ENCODE peak calls at places on chromosomes 1 and 21, in five cellular contexts. One of them, this sample, is unnamed.
A peak's percentile ranks its signal among the peaks of the same experiment; 100 is the strongest.

GRCh38 chr1:21437341-21437640 is 2.6 kb upstream of the NBPF3 start:
- DNase-seq in A549: no peak
- DNase-seq in tibial artery: no peak
- DNase-seq in iPS DF 6.9: no peak
- DNase-seq in Caco-2: no peak
- DNase-seq in this sample: no peak

GRCh38 chr21:14382486-14382834 is 486 bp downstream of the HSPA13 start:
- DNase-seq in A549: no peak
- DNase-seq in tibial artery: no peak
- DNase-seq in iPS DF 6.9: no peak
- DNase-seq in Caco-2: peak; percentile 33
- DNase-seq in this sample: no peak

GRCh38 chr1:184541537-184542152 is 154.8 kb downstream of the C1orf21 start:
- DNase-seq in A549: no peak
- DNase-seq in tibial artery: no peak
- DNase-seq in iPS DF 6.9: no peak
- DNase-seq in Caco-2: no peak
- DNase-seq in this sample: no peak

GRCh38 chr1:12549460-12550349 is 68.3 kb downstream of the DHRS3 start:
- DNase-seq in A549: peak; percentile 80
- DNase-seq in tibial artery: peak; percentile 92
- DNase-seq in iPS DF 6.9: no peak
- DNase-seq in Caco-2: peak; percentile 71
- DNase-seq in this sample: no peak

GRCh38 chr21:46665566-46665965 is 30.1 kb downstream of the PRMT2 start:
- DNase-seq in A549: no peak
- DNase-seq in tibial artery: no peak
- DNase-seq in iPS DF 6.9: no peak
- DNase-seq in Caco-2: no peak
- DNase-seq in this sample: no peak

GRCh38 chr1:94634977-94635416 is 93.4 kb upstream of the F3 start:
- DNase-seq in A549: no peak
- DNase-seq in tibial artery: no peak
- DNase-seq in iPS DF 6.9: no peak
- DNase-seq in Caco-2: no peak
- DNase-seq in this sample: no peak

GRCh38 chr21:42319368-42319767 is 4.2 kb upstream of the TFF3 start:
- DNase-seq in A549: no peak
- DNase-seq in tibial artery: no peak
- DNase-seq in iPS DF 6.9: no peak
- DNase-seq in Caco-2: no peak
- DNase-seq in this sample: no peak

GRCh38 chr21:36504067-36505058 is 24.4 kb upstream of the CLDN14 start:
- DNase-seq in A549: peak; percentile 5
- DNase-seq in tibial artery: no peak
- DNase-seq in iPS DF 6.9: peak; percentile 18
- DNase-seq in Caco-2: no peak
- DNase-seq in this sample: no peak

GRCh38 chr1:14945132-14946010 is 208.2 kb upstream of the TMEM51 start:
- DNase-seq in A549: no peak
- DNase-seq in tibial artery: no peak
- DNase-seq in iPS DF 6.9: no peak
- DNase-seq in Caco-2: no peak
- DNase-seq in this sample: no peak

GRCh38 chr1:25996966-25997758 is 701 bp downstream of the PAFAH2 start:
- DNase-seq in A549: no peak
- DNase-seq in tibial artery: peak; percentile 73
- DNase-seq in iPS DF 6.9: no peak
- DNase-seq in Caco-2: peak; percentile 70
- DNase-seq in this sample: no peak

GRCh38 chr1:193799948-193800690 is 613.7 kb upstream of the B3GALT2 start:
- DNase-seq in A549: no peak
- DNase-seq in tibial artery: no peak
- DNase-seq in iPS DF 6.9: no peak
- DNase-seq in Caco-2: no peak
- DNase-seq in this sample: no peak

GRCh38 chr1:32012709-32013385 is 821 bp upstream of the KHDRBS1 start:
- DNase-seq in A549: no peak
- DNase-seq in tibial artery: no peak
- DNase-seq in iPS DF 6.9: no peak
- DNase-seq in Caco-2: no peak
- DNase-seq in this sample: no peak

GRCh38 chr1:169051171-169051570 is 55.3 kb upstream of the ATP1B1 start:
- DNase-seq in A549: no peak
- DNase-seq in tibial artery: no peak
- DNase-seq in iPS DF 6.9: no peak
- DNase-seq in Caco-2: no peak
- DNase-seq in this sample: no peak

GRCh38 chr1:169046671-169047070 is 59.8 kb upstream of the ATP1B1 start:
- DNase-seq in A549: no peak
- DNase-seq in tibial artery: no peak
- DNase-seq in iPS DF 6.9: no peak
- DNase-seq in Caco-2: no peak
- DNase-seq in this sample: no peak

GRCh38 chr1:169048043-169048442 is 58.4 kb upstream of the ATP1B1 start:
- DNase-seq in A549: no peak
- DNase-seq in tibial artery: no peak
- DNase-seq in iPS DF 6.9: no peak
- DNase-seq in Caco-2: no peak
- DNase-seq in this sample: no peak

GRCh38 chr1:169047074-169047473 is 59.4 kb upstream of the ATP1B1 start:
- DNase-seq in A549: no peak
- DNase-seq in tibial artery: no peak
- DNase-seq in iPS DF 6.9: no peak
- DNase-seq in Caco-2: no peak
- DNase-seq in this sample: no peak

GRCh38 chr1:169049258-169049936 is 57.1 kb upstream of the ATP1B1 start:
- DNase-seq in A549: no peak
- DNase-seq in tibial artery: no peak
- DNase-seq in iPS DF 6.9: no peak
- DNase-seq in Caco-2: no peak
- DNase-seq in this sample: no peak
- H3K4me3 ChIP-seq in A549: no peak overlapping the region
- H3K4me3 ChIP-seq in tibial artery: no peak overlapping the region
- H3K4me3 ChIP-seq in iPS DF 6.9: no peak overlapping the region
- H3K4me3 ChIP-seq in Caco-2: no peak overlapping the region
- H3K4me3 ChIP-seq in this sample: no peak overlapping the region

GRCh38 chr1:107939256-107939655 is 25.7 kb downstream of the VAV3 start:
- DNase-seq in A549: no peak
- DNase-seq in tibial artery: no peak
- DNase-seq in iPS DF 6.9: no peak
- DNase-seq in Caco-2: no peak
- DNase-seq in this sample: no peak

GRCh38 chr1:107936498-107937481 is 28.2 kb downstream of the VAV3 start:
- DNase-seq in A549: no peak
- DNase-seq in tibial artery: peak; percentile 37
- DNase-seq in iPS DF 6.9: peak; percentile 55
- DNase-seq in Caco-2: no peak
- DNase-seq in this sample: peak; percentile 9

GRCh38 chr1:107933736-107934135 is 31.2 kb downstream of the VAV3 start:
- DNase-seq in A549: no peak
- DNase-seq in tibial artery: no peak
- DNase-seq in iPS DF 6.9: no peak
- DNase-seq in Caco-2: no peak
- DNase-seq in this sample: no peak

GRCh38 chr1:107934573-107934972 is 30.4 kb downstream of the VAV3 start:
- DNase-seq in A549: no peak
- DNase-seq in tibial artery: no peak
- DNase-seq in iPS DF 6.9: no peak
- DNase-seq in Caco-2: no peak
- DNase-seq in this sample: no peak

DNA sequence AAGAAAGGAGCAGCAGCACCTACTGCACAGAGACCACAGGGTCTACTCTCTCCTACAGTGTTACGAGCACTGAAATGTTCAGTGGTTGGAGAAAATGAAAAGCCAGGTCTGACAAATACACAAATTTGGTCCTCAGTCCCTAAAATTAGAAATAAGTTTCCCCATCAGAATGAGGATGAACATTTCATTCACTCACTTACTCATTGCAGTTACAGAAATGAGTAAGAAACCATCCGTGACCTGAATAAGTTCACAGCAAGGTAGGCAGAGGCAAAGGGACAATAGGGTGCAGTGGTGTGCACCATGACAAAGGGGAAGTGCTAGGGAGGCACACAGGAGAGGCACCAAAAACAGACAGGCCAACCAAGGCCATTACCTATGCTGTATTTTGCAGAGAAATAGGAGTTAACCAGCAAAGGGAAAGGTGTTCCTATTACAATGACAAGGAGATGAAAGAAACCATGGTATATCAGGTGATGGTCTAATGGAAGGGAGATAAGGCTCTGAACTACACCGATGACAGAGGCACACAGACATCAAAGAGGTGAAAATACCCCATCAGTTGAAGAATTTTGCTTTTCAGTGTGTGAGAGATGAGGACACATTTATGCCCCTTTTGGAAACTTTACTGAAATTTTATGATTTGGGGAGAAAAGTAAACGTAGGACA is 29.4 kb downstream of the VAV3 start:
- DNase-seq in A549: no peak
- DNase-seq in tibial artery: no peak
- DNase-seq in iPS DF 6.9: peak; percentile 2
- DNase-seq in Caco-2: no peak
- DNase-seq in this sample: no peak
- H3K4me1 ChIP-seq in A549: no peaks in the 10 kb centered on the region
- H3K4me1 ChIP-seq in tibial artery: peaks cover 7% of the 10 kb centered on the region
- H3K4me1 ChIP-seq in iPS DF 6.9: peaks cover 3% of the 10 kb centered on the region
- H3K4me1 ChIP-seq in Caco-2: no peaks in the 10 kb centered on the region
- H3K4me1 ChIP-seq in this sample: peaks cover 4% of the 10 kb centered on the region

GRCh38 chr1:151472852-151473731 is 13.8 kb upstream of the POGZ start:
- DNase-seq in A549: no peak
- DNase-seq in tibial artery: peak; percentile 25
- DNase-seq in iPS DF 6.9: no peak
- DNase-seq in Caco-2: peak; percentile 55
- DNase-seq in this sample: peak; percentile 2
- H3K4me3 ChIP-seq in A549: peak overlapping the region; percentile 37
- H3K4me3 ChIP-seq in tibial artery: peak overlapping the region; percentile 65
- H3K4me3 ChIP-seq in iPS DF 6.9: peak overlapping the region; percentile 67
- H3K4me3 ChIP-seq in Caco-2: peak overlapping the region; percentile 76
- H3K4me3 ChIP-seq in this sample: peak overlapping the region; percentile 49

GRCh38 chr1:9811239-9811966 is 12.4 kb downstream of the CLSTN1 start:
- DNase-seq in A549: no peak
- DNase-seq in tibial artery: no peak
- DNase-seq in iPS DF 6.9: no peak
- DNase-seq in Caco-2: no peak
- DNase-seq in this sample: no peak
- H3K4me1 ChIP-seq in A549: peaks cover 26% of the 10 kb centered on the region
- H3K4me1 ChIP-seq in tibial artery: peaks cover 24% of the 10 kb centered on the region
- H3K4me1 ChIP-seq in iPS DF 6.9: peaks cover 3% of the 10 kb centered on the region
- H3K4me1 ChIP-seq in Caco-2: peaks cover 11% of the 10 kb centered on the region
- H3K4me1 ChIP-seq in this sample: no peaks in the 10 kb centered on the region

DNA sequence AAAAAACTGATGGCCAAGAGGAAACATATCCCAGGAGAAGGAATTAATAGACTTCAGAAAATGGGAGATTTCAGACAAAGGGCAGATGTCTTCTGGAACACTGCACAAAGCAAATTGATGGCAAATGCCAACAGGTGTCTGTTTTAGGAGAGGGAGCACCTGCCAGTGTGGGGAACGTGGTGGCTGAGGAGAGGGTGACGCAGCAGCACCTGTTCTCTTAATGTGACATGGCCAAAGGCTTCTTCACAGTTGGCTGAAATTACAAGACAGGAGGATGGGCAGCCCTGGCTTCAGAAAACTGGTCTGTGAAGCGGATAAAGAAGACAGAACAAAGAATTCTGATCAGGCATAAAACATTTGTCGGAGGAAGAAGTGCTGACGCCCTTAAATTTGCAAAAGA is 178.7 kb upstream of the RUNX1 start:
- DNase-seq in A549: no peak
- DNase-seq in tibial artery: no peak
- DNase-seq in iPS DF 6.9: no peak
- DNase-seq in Caco-2: no peak
- DNase-seq in this sample: no peak
- H3K4me3 ChIP-seq in A549: no peak overlapping the region
- H3K4me3 ChIP-seq in tibial artery: no peak overlapping the region
- H3K4me3 ChIP-seq in iPS DF 6.9: no peak overlapping the region
- H3K4me3 ChIP-seq in Caco-2: no peak overlapping the region
- H3K4me3 ChIP-seq in this sample: peak overlapping the region; percentile 28

DNA sequence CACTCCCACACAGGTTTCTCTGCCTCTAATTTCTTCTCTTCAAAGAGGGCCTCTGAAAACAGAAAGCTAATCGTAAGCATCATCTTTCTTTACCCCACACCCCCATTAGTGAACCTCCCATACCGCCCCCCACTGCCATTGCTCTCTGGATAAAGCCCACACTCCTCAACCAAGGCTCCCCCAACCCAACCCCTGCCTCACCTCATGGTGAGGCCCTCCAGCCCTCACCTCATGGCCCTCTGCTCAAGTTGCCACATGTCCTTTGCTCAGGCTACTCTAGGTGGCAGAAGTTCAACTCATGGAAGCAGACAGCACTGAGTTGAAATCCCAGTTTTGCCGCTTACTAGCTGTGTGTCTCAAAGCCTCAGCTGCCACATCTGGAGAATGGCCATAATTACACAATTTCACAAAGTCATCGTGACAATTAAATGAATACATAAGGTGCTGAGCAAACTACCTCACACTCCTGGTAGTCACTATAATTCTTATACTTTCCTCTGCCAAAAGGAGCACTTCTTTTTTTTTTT is 18.2 kb upstream of the WASF2 start:
- DNase-seq in A549: no peak
- DNase-seq in tibial artery: no peak
- DNase-seq in iPS DF 6.9: no peak
- DNase-seq in Caco-2: no peak
- DNase-seq in this sample: no peak
- H3K4me1 ChIP-seq in A549: peaks cover 12% of the 10 kb centered on the region
- H3K4me1 ChIP-seq in tibial artery: peaks cover 25% of the 10 kb centered on the region
- H3K4me1 ChIP-seq in iPS DF 6.9: peaks cover 6% of the 10 kb centered on the region
- H3K4me1 ChIP-seq in Caco-2: peaks cover 18% of the 10 kb centered on the region
- H3K4me1 ChIP-seq in this sample: no peaks in the 10 kb centered on the region

DNA sequence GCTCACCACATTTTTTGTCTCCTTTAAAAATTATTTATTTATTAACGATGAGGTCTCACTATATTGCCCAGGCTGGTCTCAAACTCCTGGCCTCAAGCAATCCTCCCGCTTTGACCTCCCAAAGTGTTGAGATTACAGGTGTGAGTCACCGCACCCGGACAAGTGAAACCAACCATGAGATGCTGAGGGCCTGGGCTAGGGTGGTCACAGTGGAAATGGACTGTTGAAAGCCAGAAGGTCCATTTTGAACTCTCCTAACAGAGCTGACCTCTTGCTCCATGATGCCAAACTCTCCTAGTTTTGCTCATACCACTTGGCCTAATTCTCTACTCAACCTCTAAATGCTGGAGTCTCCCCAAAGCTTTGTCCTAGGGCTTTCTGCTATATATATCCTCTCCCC is 109.1 kb downstream of the SLC45A1 start:
- DNase-seq in A549: no peak
- DNase-seq in tibial artery: no peak
- DNase-seq in iPS DF 6.9: no peak
- DNase-seq in Caco-2: no peak
- DNase-seq in this sample: no peak
- H3K4me3 ChIP-seq in A549: no peak overlapping the region
- H3K4me3 ChIP-seq in tibial artery: no peak overlapping the region
- H3K4me3 ChIP-seq in iPS DF 6.9: no peak overlapping the region
- H3K4me3 ChIP-seq in Caco-2: no peak overlapping the region
- H3K4me3 ChIP-seq in this sample: no peak overlapping the region

GRCh38 chr1:67716800-67717199 is 31.8 kb downstream of the GADD45A start:
- DNase-seq in A549: no peak
- DNase-seq in tibial artery: peak; percentile 44
- DNase-seq in iPS DF 6.9: no peak
- DNase-seq in Caco-2: no peak
- DNase-seq in this sample: no peak
- H3K4me1 ChIP-seq in A549: peaks cover 88% of the 10 kb centered on the region
- H3K4me1 ChIP-seq in tibial artery: peaks cover 84% of the 10 kb centered on the region
- H3K4me1 ChIP-seq in iPS DF 6.9: peaks cover 2% of the 10 kb centered on the region
- H3K4me1 ChIP-seq in Caco-2: no peaks in the 10 kb centered on the region
- H3K4me1 ChIP-seq in this sample: no peaks in the 10 kb centered on the region

GRCh38 chr1:77281491-77282186 is at the start of gene AK5:
- DNase-seq in A549: peak; percentile 40
- DNase-seq in tibial artery: no peak
- DNase-seq in iPS DF 6.9: no peak
- DNase-seq in Caco-2: no peak
- DNase-seq in this sample: no peak
- H3K4me3 ChIP-seq in A549: peak within 1 kb of the TSS; percentile 87
- H3K4me3 ChIP-seq in tibial artery: peak within 1 kb of the TSS; percentile 77
- H3K4me3 ChIP-seq in iPS DF 6.9: peak within 1 kb of the TSS; percentile 62
- H3K4me3 ChIP-seq in Caco-2: peak within 1 kb of the TSS; percentile 34
- H3K4me3 ChIP-seq in this sample: peak within 1 kb of the TSS; percentile 71